ENCODE peak calls at places on chromosomes 3 and 15, in four cellular contexts. W is K562, M is HepG2, L is HCT116. C is an unnamed sample.

GRCh38 chr15:43285609-43286037 is 18.9 kb upstream of the TGM5 start:
- DNase-seq in W (peak; percentile 74), M (peak; percentile 71), L (peak; percentile 56), C (no peak)

GRCh38 chr3:38317186-38317759 is 29.3 kb upstream of the XYLB start:
- DNase-seq in W (no peak), M (no peak), L (no peak), C (no peak)

GRCh38 chr3:194364652-194365434 is 4.7 kb downstream of the LRRC15 start:
- DNase-seq in W (no peak), M (no peak), L (no peak), C (no peak)

GRCh38 chr15:66706225-66706732 is 4.2 kb downstream of the SMAD6 start:
- DNase-seq in W (peak; percentile 65), M (no peak), L (no peak), C (no peak)

GRCh38 chr3:123692671-123693070 is 107.8 kb upstream of the HACD2 start:
- DNase-seq in W (no peak), M (no peak), L (no peak), C (no peak)

GRCh38 chr15:70483513-70483912 is 279.8 kb downstream of the UACA start:
- DNase-seq in W (no peak), M (no peak), L (no peak), C (no peak)

GRCh38 chr3:28556195-28556594 is 207.6 kb upstream of the AZI2 start:
- DNase-seq in W (no peak), M (no peak), L (no peak), C (no peak)

GRCh38 chr3:166303685-166304084 is 466.5 kb upstream of the BCHE start:
- DNase-seq in W (no peak), M (no peak), L (no peak), C (no peak)

GRCh38 chr3:190562866-190563525 is 49.1 kb downstream of the IL1RAP start:
- DNase-seq in W (no peak), M (no peak), L (peak; percentile 3), C (no peak)

GRCh38 chr15:69660114-69660513 is 207.5 kb downstream of the RPLP1 start:
- DNase-seq in W (no peak), M (no peak), L (no peak), C (no peak)

GRCh38 chr15:76501726-76502125 is 165.2 kb downstream of the ISL2 start:
- DNase-seq in W (no peak), M (no peak), L (no peak), C (no peak)

GRCh38 chr15:77001351-77001750 is 6.4 kb downstream of the PSTPIP1 start:
- DNase-seq in W (no peak), M (no peak), L (no peak), C (no peak)

GRCh38 chr15:40069178-40070165 is 30.5 kb upstream of the SRP14 start:
- DNase-seq in W (no peak), M (peak; percentile 76), L (peak; percentile 73), C (no peak)

GRCh38 chr3:186844908-186845307 is 2.4 kb downstream of the ADIPOQ start:
- DNase-seq in W (no peak), M (no peak), L (no peak), C (no peak)

GRCh38 chr15:55530861-55531313 is 22.9 kb upstream of the DNAAF4 start:
- DNase-seq in W (no peak), M (peak; percentile 4), L (no peak), C (no peak)

GRCh38 chr3:55439657-55440405 is 47.3 kb downstream of the WNT5A start:
- DNase-seq in W (no peak), M (no peak), L (no peak), C (no peak)

GRCh38 chr3:48410205-48411040 is 19.5 kb downstream of the PLXNB1 start:
- DNase-seq in W (no peak), M (no peak), L (no peak), C (no peak)

GRCh38 chr3:124786491-124787241 is 56.4 kb downstream of the UMPS start:
- DNase-seq in W (no peak), M (no peak), L (peak; percentile 8), C (no peak)

GRCh38 chr3:145952541-145952940 is 208.4 kb downstream of the PLOD2 start:
- DNase-seq in W (no peak), M (no peak), L (no peak), C (no peak)

GRCh38 chr3:24394754-24395153 is 99.9 kb downstream of the THRB start:
- DNase-seq in W (no peak), M (no peak), L (no peak), C (no peak)

GRCh38 chr15:40310001-40310959 is 2.5 kb upstream of the PLCB2 start:
- DNase-seq in W (peak; percentile 79), M (peak; percentile 46), L (peak; percentile 40), C (no peak)

GRCh38 chr3:50274371-50275104 is 4.3 kb upstream of the LSMEM2 start:
- DNase-seq in W (peak; percentile 67), M (peak; percentile 60), L (no peak), C (peak; percentile 73)

GRCh38 chr3:41205591-41205990 is 6.3 kb downstream of the CTNNB1 start:
- DNase-seq in W (no peak), M (no peak), L (no peak), C (no peak)

GRCh38 chr3:43001556-43002121 is 22.5 kb downstream of the GASK1A start:
- DNase-seq in W (no peak), M (no peak), L (no peak), C (no peak)

GRCh38 chr15:42143356-42143755 is 13.1 kb downstream of the PLA2G4F start:
- DNase-seq in W (no peak), M (no peak), L (no peak), C (no peak)
- TF ChIP-seq ZNF274 in W (no peak), M (no peak), L (no peak), C (no peak)

DNA sequence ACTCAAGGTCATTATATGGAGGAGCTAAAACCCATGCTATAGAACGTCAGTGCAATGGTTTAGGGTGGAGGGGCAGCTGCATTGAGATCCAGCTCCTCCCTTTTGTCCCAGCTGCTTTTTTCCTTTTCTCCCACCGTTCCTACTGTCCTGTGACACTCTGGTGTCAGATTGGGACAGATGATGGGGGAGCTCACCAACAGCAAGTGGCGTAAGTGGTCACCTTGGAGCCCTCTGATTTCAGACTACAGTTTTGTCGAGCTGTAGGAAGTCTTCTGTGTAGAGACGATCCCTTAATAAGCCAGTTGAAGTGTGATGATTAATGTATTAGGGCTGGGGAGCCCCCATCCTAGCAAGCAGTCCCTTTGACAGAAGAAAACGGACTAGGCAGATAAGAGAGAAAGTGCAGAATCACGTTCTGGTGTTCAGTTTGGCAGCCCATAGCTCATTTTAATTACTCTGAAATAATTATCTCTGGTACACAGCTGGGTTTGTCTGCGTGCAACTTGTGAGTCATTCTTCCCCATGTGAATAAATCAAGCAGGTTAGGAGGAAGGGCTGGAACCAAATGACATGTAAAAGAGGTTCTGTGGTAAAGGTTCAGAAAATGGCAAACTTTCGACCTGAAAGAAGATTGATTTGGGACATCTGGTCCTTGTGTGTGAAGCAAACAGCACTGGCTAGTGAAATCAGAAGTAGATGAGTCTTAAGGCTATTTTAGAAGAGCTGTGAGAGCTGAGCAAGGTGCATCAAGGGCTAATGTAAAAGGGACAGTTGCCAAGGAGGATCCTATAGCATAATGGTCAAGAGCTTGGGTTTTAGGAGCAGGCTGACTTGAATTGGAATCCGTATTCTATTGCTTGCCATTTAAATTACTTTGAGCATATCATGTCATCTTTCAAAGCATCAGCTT is 241.4 kb downstream of the EDEM1 start:
- DNase-seq in W (peak; percentile 94), M (no peak), L (no peak), C (no peak)
- TF ChIP-seq YY1 in W (no peak), M (no peak), L (no peak), C (no peak)

GRCh38 chr3:183114779-183115178 is 15.5 kb upstream of the MCCC1 start:
- DNase-seq in W (no peak), M (no peak), L (no peak), C (peak; percentile 74)
- TF ChIP-seq ZNF274 in W (no peak), M (no peak), L (no peak), C (no peak)

GRCh38 chr3:196219970-196220311 is 3.6 kb downstream of the SLC51A start:
- DNase-seq in W (no peak), M (no peak), L (no peak), C (no peak)
- TF ChIP-seq YY1 in W (no peak), M (no peak), L (no peak), C (no peak)

C was measured in NT2/D1.